ENCODE peak calls at places on chromosome 19, in nine cellular contexts. K is K562, Q is GM23248, M is sigmoid colon, I is small intestine, P is neuronal stem cell, A is tibial nerve, C is cardiac muscle cell, J is tibial artery. S is an unnamed sample. For H3K4me1, the result is how much of the 10 kb centered on the place peaks cover.

GRCh38 chr19:48859711-48860572 is 8.5 kb downstream of the PLEKHA4 start:
- DNase-seq in K (peak), Q (no peak), M (no peak), I (no peak), P (no peak), A (no peak), C (no peak), J (no peak), S (no peak)

GRCh38 chr19:50003810-50004419 is 21.3 kb downstream of the VRK3 start:
- DNase-seq in K (peak), Q (peak), M (peak), I (peak), P (no peak), A (no peak), C (peak), J (peak), S (peak)

GRCh38 chr19:48637948-48638830 is 1.0 kb upstream of the DBP start:
- DNase-seq in K (peak), Q (peak), M (peak), I (peak), P (peak), A (no peak), C (peak), J (peak), S (peak)

GRCh38 chr19:3343619-3344502 is 22.5 kb upstream of the NFIC start:
- DNase-seq in K (peak), Q (peak), M (peak), I (peak), P (no peak), A (peak), C (peak), J (peak), S (peak)

GRCh38 chr19:51018745-51019543 is 565 bp downstream of the KLK10 start:
- DNase-seq in K (no peak), Q (no peak), M (no peak), I (no peak), P (no peak), A (no peak), C (peak), J (no peak), S (no peak)

GRCh38 chr19:5988520-5989387 is 10.8 kb upstream of the RANBP3 start:
- DNase-seq in K (no peak), Q (no peak), M (no peak), I (no peak), P (no peak), A (no peak), C (no peak), J (no peak), S (no peak)

GRCh38 chr19:42140125-42140754 is 8.0 kb upstream of the POU2F2 start:
- DNase-seq in K (peak), Q (peak), M (no peak), I (peak), P (peak), A (no peak), C (peak), J (no peak), S (no peak)

GRCh38 chr19:52094526-52094925 is 1.0 kb downstream of the ZNF841 start:
- DNase-seq in K (no peak), Q (peak), M (no peak), I (peak), P (no peak), A (no peak), C (no peak), J (no peak), S (no peak)

GRCh38 chr19:413756-414420 is 4.9 kb upstream of the C2CD4C start:
- DNase-seq in K (no peak), Q (no peak), M (no peak), I (no peak), P (no peak), A (no peak), C (no peak), J (no peak), S (no peak)

GRCh38 chr19:42316223-42317211 is 3.4 kb downstream of the TMEM145 start:
- DNase-seq in K (peak), Q (peak), M (no peak), I (no peak), P (no peak), A (no peak), C (peak), J (no peak), S (no peak)

GRCh38 chr19:39599116-39599515 is 3.2 kb upstream of the LGALS13 start:
- DNase-seq in K (peak), Q (peak), M (no peak), I (no peak), P (peak), A (no peak), C (peak), J (no peak), S (no peak)

GRCh38 chr19:11580665-11581418 is 3.4 kb upstream of the ACP5 start:
- DNase-seq in K (no peak), Q (peak), M (no peak), I (no peak), P (no peak), A (no peak), C (peak), J (no peak), S (no peak)

GRCh38 chr19:11578342-11579142 is 1.1 kb upstream of the ACP5 start:
- DNase-seq in K (peak), Q (no peak), M (peak), I (peak), P (no peak), A (no peak), C (peak), J (peak), S (no peak)

GRCh38 chr19:11576186-11576585 is 1.3 kb downstream of the ACP5 start:
- DNase-seq in K (no peak), Q (no peak), M (no peak), I (no peak), P (no peak), A (no peak), C (no peak), J (no peak), S (no peak)

GRCh38 chr19:11574689-11575088 is 2.8 kb downstream of the ACP5 start:
- DNase-seq in K (no peak), Q (no peak), M (no peak), I (no peak), P (no peak), A (no peak), C (no peak), J (no peak), S (no peak)

GRCh38 chr19:11577451-11578341 is at the start of gene ACP5:
- DNase-seq in K (no peak), Q (no peak), M (no peak), I (no peak), P (no peak), A (no peak), C (no peak), J (no peak), S (peak)
- H3K4me1 ChIP-seq in K (half or more), Q (under half), M (under half), I (under half), P (under half), A (under half), C (under half), J (under half), S (under half)

GRCh38 chr19:58361900-58362271 is 665 bp downstream of the ZNF497 start:
- DNase-seq in K (peak), Q (no peak), M (no peak), I (no peak), P (peak), A (no peak), C (peak), J (no peak), S (no peak)

GRCh38 chr19:58362272-58362994 is at the start of gene ZNF497:
- DNase-seq in K (peak), Q (peak), M (peak), I (peak), P (peak), A (peak), C (peak), J (peak), S (peak)

GRCh38 chr19:58366576-58367430 is 4.3 kb upstream of the ZNF497 start:
- DNase-seq in K (no peak), Q (no peak), M (no peak), I (no peak), P (no peak), A (no peak), C (no peak), J (no peak), S (no peak)

GRCh38 chr19:58367698-58368454 is 5.3 kb upstream of the ZNF497 start:
- DNase-seq in K (no peak), Q (no peak), M (no peak), I (no peak), P (no peak), A (no peak), C (no peak), J (no peak), S (no peak)

GRCh38 chr19:58364127-58364526 is 1.6 kb upstream of the ZNF497 start:
- DNase-seq in K (no peak), Q (no peak), M (no peak), I (no peak), P (no peak), A (no peak), C (no peak), J (no peak), S (no peak)
- H3K27ac ChIP-seq in K (no peak), Q (no peak), M (no peak), I (no peak), P (no peak), A (no peak), C (no peak), J (no peak), S (no peak)

DNA sequence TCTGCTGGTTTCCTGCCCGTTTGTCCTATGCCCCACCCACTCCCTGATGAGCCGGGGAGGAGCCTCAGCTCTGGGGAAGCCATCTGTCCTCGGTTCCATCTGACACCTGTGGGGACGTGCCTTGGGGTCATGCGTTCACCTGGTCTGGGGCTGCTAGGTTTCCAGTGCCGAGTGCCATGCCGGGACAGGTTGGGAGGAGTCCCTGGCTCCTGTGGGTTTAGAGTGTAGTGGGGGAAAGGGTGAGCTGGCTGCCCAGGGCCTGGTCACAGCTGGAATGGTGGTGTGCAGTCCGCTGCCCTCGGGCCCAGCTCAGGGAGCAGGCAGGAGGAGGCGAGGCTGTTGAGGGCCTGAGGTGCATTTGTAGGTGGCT is 2.5 kb downstream of the KDM4B start:
- DNase-seq in K (peak), Q (peak), M (peak), I (peak), P (no peak), A (no peak), C (peak), J (no peak), S (no peak)
- H3K4me1 ChIP-seq in K (half or more), Q (under half), M (half or more), I (under half), P (under half), A (half or more), C (under half), J (half or more), S (under half)

GRCh38 chr19:2329528-2329927 is 1.0 kb downstream of the SPPL2B start:
- DNase-seq in K (peak), Q (peak), M (no peak), I (peak), P (peak), A (no peak), C (no peak), J (no peak), S (no peak)
- H3K27ac ChIP-seq in K (peak), Q (no peak), M (no peak), I (peak), P (no peak), A (no peak), C (no peak), J (no peak), S (no peak)

GRCh38 chr19:17848598-17849292 is 963 bp upstream of the JAK3 start:
- DNase-seq in K (no peak), Q (no peak), M (no peak), I (no peak), P (no peak), A (no peak), C (no peak), J (no peak), S (no peak)
- H3K4me1 ChIP-seq in K (under half), Q (under half), M (under half), I (under half), P (under half), A (under half), C (under half), J (under half), S (under half)

GRCh38 chr19:34273121-34273845 is 18.9 kb downstream of the GARRE1 start:
- DNase-seq in K (no peak), Q (no peak), M (no peak), I (no peak), P (no peak), A (no peak), C (no peak), J (no peak), S (no peak)
- H3K27ac ChIP-seq in K (no peak), Q (peak), M (no peak), I (no peak), P (no peak), A (no peak), C (no peak), J (peak), S (no peak)